ENCODE peak calls at places on chromosomes 1 and 21, in nine cellular contexts. Y, F, H, S, X, G, C, W and J are unnamed samples. For H3K27me3, the result is how much of the 10 kb centered on the place peaks cover.

GRCh38 chr1:200453544-200453905 is 43.7 kb upstream of the ZNF281 start:
- DNase-seq in Y (no peak), F (no peak), H (no peak), S (no peak), X (no peak), G (no peak), C (no peak), W (no peak), J (no peak)

GRCh38 chr1:171877711-171878110 is 36.4 kb downstream of the DNM3 start:
- DNase-seq in Y (no peak), F (no peak), H (no peak), S (peak), X (no peak), G (no peak), C (no peak), W (peak), J (no peak)

GRCh38 chr1:23908453-23909341 is 4.5 kb downstream of the CNR2 start:
- DNase-seq in Y (no peak), F (no peak), H (no peak), S (no peak), X (no peak), G (peak), C (no peak), W (no peak), J (no peak)

GRCh38 chr1:157400766-157401165 is 151.5 kb downstream of the FCRL5 start:
- DNase-seq in Y (peak), F (no peak), H (no peak), S (no peak), X (no peak), G (no peak), C (no peak), W (no peak), J (no peak)

GRCh38 chr1:221736714-221737113 is 5.2 kb downstream of the DUSP10 start:
- DNase-seq in Y (no peak), F (no peak), H (peak), S (no peak), X (no peak), G (no peak), C (no peak), W (no peak), J (no peak)

GRCh38 chr1:180521474-180522203 is 19.3 kb upstream of the ACBD6 start:
- DNase-seq in Y (no peak), F (no peak), H (no peak), S (peak), X (no peak), G (no peak), C (no peak), W (peak), J (no peak)

GRCh38 chr1:33985656-33986055 is 121.8 kb downstream of the HMGB4 start:
- DNase-seq in Y (no peak), F (no peak), H (no peak), S (no peak), X (no peak), G (no peak), C (no peak), W (peak), J (no peak)

GRCh38 chr1:39896909-39897685 is 4.6 kb downstream of the MYCL start:
- DNase-seq in Y (peak), F (no peak), H (no peak), S (no peak), X (no peak), G (no peak), C (no peak), W (peak), J (peak)

GRCh38 chr1:91440845-91441244 is 36.2 kb upstream of the HFM1 start:
- DNase-seq in Y (no peak), F (no peak), H (no peak), S (no peak), X (no peak), G (no peak), C (no peak), W (peak), J (peak)

GRCh38 chr1:151980287-151981177 is 13.1 kb downstream of the S100A10 start:
- DNase-seq in Y (no peak), F (peak), H (no peak), S (peak), X (no peak), G (no peak), C (peak), W (peak), J (no peak)

GRCh38 chr1:105172803-105173202 is 1423.1 kb downstream of the AMY1C start:
- DNase-seq in Y (no peak), F (no peak), H (no peak), S (no peak), X (peak), G (no peak), C (no peak), W (no peak), J (no peak)

GRCh38 chr1:198156745-198157240 is at the start of gene NEK7:
- DNase-seq in Y (peak), F (peak), H (peak), S (peak), X (peak), G (peak), C (peak), W (peak), J (peak)

GRCh38 chr21:15522148-15522547 is 207.6 kb upstream of the USP25 start:
- DNase-seq in Y (no peak), F (no peak), H (peak), S (no peak), X (no peak), G (no peak), C (no peak), W (no peak), J (no peak)

GRCh38 chr1:172630060-172630818 is 28.7 kb upstream of the FASLG start:
- DNase-seq in Y (no peak), F (no peak), H (no peak), S (no peak), X (no peak), G (no peak), C (no peak), W (peak), J (no peak)

GRCh38 chr1:225651872-225652725 is 824 bp downstream of the ENAH start:
- DNase-seq in Y (peak), F (peak), H (no peak), S (no peak), X (peak), G (no peak), C (no peak), W (peak), J (peak)

GRCh38 chr1:98001764-98002163 is 80.9 kb upstream of the DPYD start:
- DNase-seq in Y (no peak), F (no peak), H (no peak), S (no peak), X (no peak), G (no peak), C (no peak), W (peak), J (no peak)

GRCh38 chr1:226629896-226630550 is 81.5 kb downstream of the STUM start:
- DNase-seq in Y (peak), F (no peak), H (peak), S (no peak), X (no peak), G (no peak), C (peak), W (no peak), J (peak)

GRCh38 chr1:156993426-156994147 is 52.0 kb downstream of the ARHGEF11 start:
- DNase-seq in Y (no peak), F (no peak), H (no peak), S (peak), X (no peak), G (no peak), C (no peak), W (peak), J (no peak)

GRCh38 chr1:223631367-223631977 is 34.0 kb downstream of the CAPN8 start:
- DNase-seq in Y (no peak), F (no peak), H (no peak), S (no peak), X (no peak), G (no peak), C (no peak), W (peak), J (no peak)

GRCh38 chr1:223639333-223639749 is 26.2 kb downstream of the CAPN8 start:
- DNase-seq in Y (no peak), F (no peak), H (no peak), S (peak), X (no peak), G (no peak), C (no peak), W (no peak), J (no peak)

GRCh38 chr1:203528976-203529375 is 35.0 kb downstream of the OPTC start:
- DNase-seq in Y (peak), F (no peak), H (no peak), S (no peak), X (no peak), G (no peak), C (no peak), W (no peak), J (no peak)

GRCh38 chr1:6485140-6485936 is 6.1 kb downstream of the PLEKHG5 start:
- DNase-seq in Y (no peak), F (no peak), H (no peak), S (no peak), X (no peak), G (peak), C (no peak), W (peak), J (peak)

GRCh38 chr21:45154511-45155508 is 80.4 kb downstream of the ADARB1 start:
- DNase-seq in Y (peak), F (no peak), H (no peak), S (peak), X (no peak), G (no peak), C (no peak), W (peak), J (peak)

GRCh38 chr1:10701145-10701544 is 95.3 kb downstream of the CASZ1 start:
- DNase-seq in Y (no peak), F (no peak), H (no peak), S (no peak), X (no peak), G (no peak), C (no peak), W (no peak), J (no peak)

GRCh38 chr1:55064861-55065263 is 25.5 kb downstream of the PCSK9 start:
- DNase-seq in Y (no peak), F (peak), H (no peak), S (no peak), X (no peak), G (no peak), C (no peak), W (peak), J (no peak)

GRCh38 chr1:116259665-116260064 is 113.4 kb upstream of the ATP1A1 start:
- DNase-seq in Y (no peak), F (no peak), H (no peak), S (no peak), X (no peak), G (no peak), C (no peak), W (no peak), J (no peak)

GRCh38 chr1:155706101-155706619 is 17.3 kb downstream of the DAP3 start:
- DNase-seq in Y (no peak), F (no peak), H (no peak), S (peak), X (no peak), G (no peak), C (no peak), W (peak), J (no peak)

GRCh38 chr21:44013380-44014088 is 1.4 kb downstream of the TRAPPC10 start:
- DNase-seq in Y (no peak), F (no peak), H (no peak), S (peak), X (no peak), G (no peak), C (no peak), W (peak), J (peak)

GRCh38 chr1:9110669-9111356 is 18.1 kb downstream of the GPR157 start:
- DNase-seq in Y (peak), F (peak), H (peak), S (peak), X (peak), G (peak), C (peak), W (peak), J (peak)

GRCh38 chr21:46294647-46295176 is 8.6 kb downstream of the YBEY start:
- DNase-seq in Y (peak), F (peak), H (no peak), S (no peak), X (no peak), G (peak), C (no peak), W (peak), J (peak)

DNA sequence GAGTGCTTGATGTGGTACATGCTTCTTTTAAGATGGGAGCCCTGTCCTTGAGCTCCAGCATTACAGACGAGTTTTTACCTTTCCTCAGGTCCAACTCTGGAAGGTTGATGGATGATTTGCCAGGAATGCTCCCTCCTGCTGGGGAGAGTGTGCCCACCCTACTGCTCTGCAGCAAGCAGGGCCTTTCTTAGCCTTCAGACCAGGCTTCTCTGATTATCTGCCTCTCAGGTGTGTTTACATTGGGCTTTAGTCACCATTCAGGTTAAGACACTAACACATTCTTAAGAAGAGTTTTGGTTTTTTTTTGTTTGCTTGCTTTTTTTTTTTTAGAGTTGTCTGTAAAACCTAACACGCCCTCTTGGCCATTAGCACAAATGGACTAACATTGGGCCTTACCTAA is 301.8 kb downstream of the KCNT2 start:
- DNase-seq in Y (peak), F (no peak), H (no peak), S (no peak), X (no peak), G (no peak), C (no peak), W (no peak), J (no peak)
- H3K4me3 ChIP-seq in Y (peak), F (no peak), H (no peak), S (no peak), X (no peak), G (no peak), C (no peak), W (no peak), J (no peak)

GRCh38 chr1:909861-910310 is 13.8 kb upstream of the SAMD11 start:
- DNase-seq in Y (no peak), F (no peak), H (peak), S (no peak), X (no peak), G (no peak), C (peak), W (peak), J (peak)
- H3K27me3 ChIP-seq in Y (under half), F (under half), H (half or more), S (under half), X (under half), G (under half), C (under half), W (under half), J (under half)

GRCh38 chr1:47418122-47418521 is 2.0 kb downstream of the FOXE3 start:
- DNase-seq in Y (no peak), F (no peak), H (no peak), S (no peak), X (no peak), G (no peak), C (no peak), W (no peak), J (no peak)

GRCh38 chr1:47416319-47417128 is 439 bp downstream of the FOXE3 start:
- DNase-seq in Y (peak), F (no peak), H (peak), S (no peak), X (peak), G (no peak), C (no peak), W (peak), J (peak)

GRCh38 chr1:47417129-47418044 is 1.3 kb downstream of the FOXE3 start:
- DNase-seq in Y (peak), F (no peak), H (no peak), S (no peak), X (no peak), G (no peak), C (no peak), W (no peak), J (peak)

GRCh38 chr1:47418681-47419272 is 2.7 kb downstream of the FOXE3 start:
- DNase-seq in Y (no peak), F (no peak), H (no peak), S (no peak), X (no peak), G (no peak), C (no peak), W (no peak), J (no peak)

DNA sequence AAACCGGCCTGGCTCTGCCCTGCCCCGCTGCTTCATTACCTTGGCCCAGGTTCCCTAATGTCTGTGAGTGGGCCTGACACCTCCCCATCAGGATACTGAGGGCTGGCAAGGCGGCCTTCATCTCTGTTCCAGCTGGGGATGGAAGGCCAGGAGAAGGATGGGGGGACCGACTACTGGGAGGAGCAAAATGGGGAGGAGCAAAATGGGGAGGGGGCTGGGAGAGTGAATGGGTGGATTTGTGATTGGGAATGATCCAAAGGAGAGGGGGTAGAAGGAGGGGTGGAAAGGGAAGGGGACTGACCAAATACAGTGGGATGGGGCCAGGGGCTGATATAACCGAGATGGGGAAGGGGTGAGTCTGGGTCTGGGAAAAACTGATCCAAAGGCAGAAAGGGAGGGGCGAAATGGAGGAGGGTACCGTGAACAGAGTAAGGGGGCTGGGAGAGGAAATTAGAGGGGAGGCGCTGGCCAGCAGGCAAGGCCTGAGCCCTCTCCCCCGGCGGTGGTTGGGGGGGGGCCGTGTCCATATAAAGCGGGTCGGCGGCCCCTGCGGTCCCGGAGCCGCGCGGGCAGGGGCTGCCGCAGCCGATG is at the start of gene FOXE3:
- DNase-seq in Y (no peak), F (no peak), H (no peak), S (no peak), X (no peak), G (no peak), C (no peak), W (no peak), J (peak)
- H3K4me3 ChIP-seq in Y (no peak), F (peak), H (no peak), S (no peak), X (peak), G (no peak), C (no peak), W (peak), J (peak)

GRCh38 chr1:904271-904950 is 19.3 kb upstream of the SAMD11 start:
- DNase-seq in Y (peak), F (peak), H (peak), S (peak), X (peak), G (peak), C (peak), W (peak), J (peak)

GRCh38 chr1:903305-903704 is 20.4 kb upstream of the SAMD11 start:
- DNase-seq in Y (peak), F (no peak), H (no peak), S (no peak), X (no peak), G (no peak), C (no peak), W (no peak), J (peak)

GRCh38 chr1:902802-903201 is 20.9 kb upstream of the SAMD11 start:
- DNase-seq in Y (peak), F (no peak), H (peak), S (no peak), X (no peak), G (no peak), C (no peak), W (no peak), J (peak)

GRCh38 chr1:905071-905749 is 18.5 kb upstream of the SAMD11 start:
- DNase-seq in Y (peak), F (peak), H (peak), S (no peak), X (no peak), G (no peak), C (peak), W (peak), J (peak)

DNA sequence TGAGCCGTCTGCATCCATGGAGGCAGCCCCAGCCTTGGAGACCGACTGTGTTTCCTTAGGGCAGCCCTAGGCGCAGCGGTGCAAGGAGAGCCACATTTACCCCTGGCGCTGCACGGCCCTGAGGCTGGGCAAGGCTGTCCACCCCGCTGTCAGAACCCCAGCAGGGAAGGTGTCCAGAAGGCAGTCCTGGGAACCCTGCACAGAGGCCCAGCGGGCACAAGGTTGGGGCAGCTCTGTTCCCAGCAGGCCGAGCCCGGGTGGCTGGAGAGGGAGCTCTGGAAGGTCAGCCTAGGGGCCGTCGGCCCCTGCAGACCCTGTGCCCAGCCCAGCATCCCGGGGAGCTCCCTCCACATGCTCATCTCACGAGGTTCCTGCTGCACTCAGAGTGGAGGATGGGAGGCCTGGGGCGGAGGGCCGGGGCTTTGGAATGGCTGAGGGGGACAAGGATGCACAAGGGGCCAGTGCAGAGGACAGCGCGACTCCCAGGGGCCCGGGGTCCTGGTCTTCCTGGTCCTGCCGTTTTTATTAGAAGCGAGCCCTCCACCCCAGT is 19.9 kb upstream of the SAMD11 start:
- DNase-seq in Y (peak), F (no peak), H (peak), S (no peak), X (no peak), G (no peak), C (peak), W (no peak), J (no peak)
- H3K27me3 ChIP-seq in Y (under half), F (under half), H (half or more), S (under half), X (under half), G (under half), C (under half), W (under half), J (under half)